ENCODE peak calls at places on chromosomes 2 and 18, in five cellular contexts. G is AG10803, E is AG09309, F is NB4, M is fibroblast of the aortic adventitia. X is an unnamed sample.

GRCh38 chr18:75477913-75478312 is 50.4 kb upstream of the SMIM21 start:
- DNase-seq in G (no peak), E (no peak), F (peak), M (no peak), X (peak)

GRCh38 chr2:235532307-235532706 is 38.5 kb downstream of the AGAP1 start:
- DNase-seq in G (no peak), E (no peak), F (no peak), M (no peak), X (no peak)

GRCh38 chr2:178327516-178327915 is 123.5 kb downstream of the PRKRA start:
- DNase-seq in G (no peak), E (no peak), F (no peak), M (no peak), X (no peak)

GRCh38 chr2:108934583-108935230 is 54.3 kb downstream of the EDAR start:
- DNase-seq in G (no peak), E (no peak), F (no peak), M (no peak), X (no peak)

GRCh38 chr2:181957668-181958067 is 28.0 kb upstream of the PPP1R1C start:
- DNase-seq in G (no peak), E (no peak), F (no peak), M (no peak), X (no peak)

GRCh38 chr2:3606028-3606369 is 11.1 kb downstream of the COLEC11 start:
- DNase-seq in G (no peak), E (no peak), F (no peak), M (no peak), X (no peak)

GRCh38 chr18:49630246-49630699 is 68.4 kb downstream of the LIPG start:
- DNase-seq in G (no peak), E (no peak), F (peak), M (no peak), X (peak)

GRCh38 chr2:220192994-220193753 is 565.7 kb downstream of the SLC4A3 start:
- DNase-seq in G (no peak), E (no peak), F (no peak), M (peak), X (peak)

GRCh38 chr2:200306969-200307811 is 697 bp downstream of the SPATS2L start:
- DNase-seq in G (peak), E (no peak), F (peak), M (no peak), X (peak)

GRCh38 chr2:216317831-216318230 is 54.5 kb downstream of the MARCHF4 start:
- DNase-seq in G (no peak), E (no peak), F (no peak), M (no peak), X (no peak)

GRCh38 chr2:9973691-9974090 is 22.2 kb downstream of the GRHL1 start:
- DNase-seq in G (no peak), E (no peak), F (no peak), M (no peak), X (no peak)

GRCh38 chr2:120930236-120930635 is 194.6 kb downstream of the GLI2 start:
- DNase-seq in G (no peak), E (no peak), F (no peak), M (no peak), X (no peak)

GRCh38 chr2:94870392-94871225 is 621 bp upstream of the TEKT4 start:
- DNase-seq in G (no peak), E (no peak), F (peak), M (no peak), X (no peak)

GRCh38 chr18:51151568-51152511 is 45.6 kb downstream of the MEX3C start:
- DNase-seq in G (no peak), E (no peak), F (peak), M (no peak), X (no peak)

GRCh38 chr2:181947273-181947672 is 38.4 kb upstream of the PPP1R1C start:
- DNase-seq in G (no peak), E (no peak), F (no peak), M (no peak), X (peak)

GRCh38 chr18:26813043-26813442 is 52.5 kb downstream of the AQP4 start:
- DNase-seq in G (no peak), E (no peak), F (peak), M (peak), X (peak)

DNA sequence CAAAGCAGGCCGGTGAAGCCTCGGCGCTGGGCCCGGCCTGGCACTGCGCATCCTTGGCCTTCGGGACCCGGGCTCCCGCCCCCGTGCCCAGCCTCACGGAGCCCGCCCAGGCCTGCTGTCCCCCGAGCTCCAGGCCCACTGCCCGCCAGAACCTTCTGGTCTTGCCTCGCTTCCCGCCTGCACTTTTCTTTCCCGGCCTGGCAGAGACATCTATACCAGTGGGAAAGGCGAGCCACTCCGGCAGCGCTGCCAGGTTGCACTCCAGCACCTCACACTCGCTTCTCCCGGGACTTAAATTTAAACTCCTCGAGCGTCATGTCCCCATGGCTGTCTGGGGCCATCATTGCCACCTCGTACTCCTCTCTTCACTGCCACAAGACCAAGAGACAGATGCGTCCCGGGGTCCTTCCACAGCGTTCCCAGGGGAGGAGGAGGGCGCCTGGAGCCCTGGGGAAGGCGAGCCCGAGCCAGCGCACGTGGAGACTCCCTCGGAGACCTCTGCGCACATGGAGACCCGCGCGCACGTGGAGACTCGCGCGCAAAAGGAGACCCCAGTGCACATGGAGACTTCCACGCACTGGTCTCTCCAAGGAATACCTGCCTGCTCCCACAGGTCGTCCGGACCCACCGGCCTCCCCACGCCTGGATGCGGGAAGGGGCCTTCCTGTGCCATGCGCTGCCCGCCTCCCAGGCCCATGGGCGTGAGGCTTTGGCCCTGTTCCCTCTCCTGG is 253.1 kb upstream of the SALL3 start:
- DNase-seq in G (no peak), E (no peak), F (no peak), M (no peak), X (no peak)
- TF ChIP-seq CTCF in G (no peak), E (no peak), F (no peak), M (no peak), X (no peak)

DNA sequence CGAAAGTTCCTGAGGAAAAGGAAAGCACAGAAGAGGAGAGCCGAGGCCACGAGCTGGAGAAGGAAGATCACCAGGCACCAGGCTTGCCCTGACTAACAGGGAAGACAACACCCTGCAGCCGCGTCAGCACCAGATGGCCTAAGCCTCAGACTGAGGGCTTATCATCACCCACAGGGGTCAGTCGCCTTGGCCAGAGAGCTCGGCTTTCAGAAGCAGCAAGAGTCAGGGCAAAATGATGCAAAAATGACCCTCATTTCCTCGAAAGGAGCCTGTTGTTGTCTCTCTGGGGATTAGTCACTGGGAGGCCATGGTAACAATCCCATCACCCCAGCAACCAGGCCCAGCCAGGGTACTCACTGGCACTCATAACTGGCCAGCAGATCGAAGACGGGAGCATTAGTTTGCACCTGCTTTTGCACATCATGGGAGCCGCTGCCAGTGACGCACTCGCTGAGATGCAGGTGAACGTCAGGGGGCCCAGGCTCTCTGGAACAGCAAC is 42.7 kb upstream of the ZFP36L2 start:
- DNase-seq in G (peak), E (peak), F (no peak), M (peak), X (peak)
- H3K4me3 ChIP-seq in G (peak), E (no peak), F (no peak), M (peak), X (no peak)

GRCh38 chr2:25821225-25822056 is 56.8 kb downstream of the ASXL2 start:
- DNase-seq in G (no peak), E (no peak), F (no peak), M (peak), X (peak)
- TF ChIP-seq CTCF in G (no peak), E (no peak), F (no peak), M (no peak), X (no peak)

GRCh38 chr2:20643060-20643459 is 7.8 kb downstream of the HS1BP3 start:
- DNase-seq in G (no peak), E (no peak), F (no peak), M (no peak), X (peak)
- H3K4me3 ChIP-seq in G (no peak), E (no peak), F (no peak), M (no peak), X (no peak)

GRCh38 chr2:31270136-31270535 is 36.2 kb downstream of the EHD3 start:
- DNase-seq in G (peak), E (peak), F (no peak), M (peak), X (peak)

GRCh38 chr2:31267437-31268120 is 33.6 kb downstream of the EHD3 start:
- DNase-seq in G (no peak), E (no peak), F (no peak), M (no peak), X (no peak)

GRCh38 chr2:31268344-31268743 is 34.4 kb downstream of the EHD3 start:
- DNase-seq in G (no peak), E (no peak), F (no peak), M (no peak), X (peak)

GRCh38 chr2:31270871-31271270 is 36.9 kb downstream of the EHD3 start:
- DNase-seq in G (peak), E (no peak), F (no peak), M (peak), X (no peak)

GRCh38 chr2:31269087-31269486 is 35.1 kb downstream of the EHD3 start:
- DNase-seq in G (peak), E (no peak), F (no peak), M (no peak), X (peak)
- TF ChIP-seq CTCF in G (no peak), E (no peak), F (no peak), M (no peak), X (no peak)

GRCh38 chr2:46985512-46985911 is 69.9 kb upstream of the MCFD2 start:
- DNase-seq in G (peak), E (no peak), F (peak), M (no peak), X (peak)
- H3K4me3 ChIP-seq in G (no peak), E (no peak), F (peak), M (no peak), X (no peak)

GRCh38 chr2:201793631-201794030 is 12.7 kb upstream of the CDK15 start:
- DNase-seq in G (peak), E (no peak), F (no peak), M (no peak), X (peak)

GRCh38 chr2:201797175-201797840 is 9.0 kb upstream of the CDK15 start:
- DNase-seq in G (peak), E (peak), F (no peak), M (peak), X (peak)

GRCh38 chr2:201796478-201796865 is 9.9 kb upstream of the CDK15 start:
- DNase-seq in G (no peak), E (no peak), F (no peak), M (no peak), X (no peak)

GRCh38 chr2:201794261-201794660 is 12.1 kb upstream of the CDK15 start:
- DNase-seq in G (peak), E (no peak), F (no peak), M (no peak), X (no peak)

GRCh38 chr2:201795608-201796477 is 10.5 kb upstream of the CDK15 start:
- DNase-seq in G (peak), E (no peak), F (peak), M (peak), X (peak)
- TF ChIP-seq CTCF in G (peak), E (peak), F (peak), M (peak), X (peak)

DNA sequence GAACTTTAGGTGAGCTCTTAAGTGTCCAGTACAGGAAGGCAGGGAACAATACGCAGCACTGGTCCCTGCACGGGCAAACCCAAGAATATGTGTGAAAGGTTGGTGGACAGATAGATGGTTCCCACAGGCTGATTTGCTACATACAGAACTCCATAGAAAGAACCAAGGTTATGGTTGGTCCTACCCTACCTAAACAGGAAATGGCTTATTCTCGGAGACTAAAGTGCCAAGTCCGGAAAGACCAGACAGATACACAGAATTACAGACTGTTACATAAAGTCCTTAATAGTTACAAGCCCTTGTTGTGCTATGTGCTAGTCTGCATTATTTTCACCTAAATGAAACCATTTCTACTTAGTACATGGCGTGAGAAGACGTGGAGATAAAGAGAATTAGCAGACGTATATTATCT is 1.2 kb downstream of the REV1 start:
- DNase-seq in G (peak), E (no peak), F (peak), M (peak), X (peak)
- H3K4me3 ChIP-seq in G (peak), E (peak), F (peak), M (peak), X (peak)

X was measured in epithelial cell of esophagus.